ENCODE peak calls at places on chromosomes 3 and 15, in ten cellular contexts. S is T47D; E is activated naive CD4-positive, alpha-beta T cell treated with anti-CD3 and anti-CD28 coated beads for 36 hours; K is COR-L47; U is fibroblast of lung; J is DND-41; C is H54; H is CD4-positive, alpha-beta T cell; F is hepatic stellate cell; Y is immature natural killer cell. T is an unnamed sample.

GRCh38 chr3:48564022-48564421 is 441 bp upstream of the UCN2 start:
- DNase-seq in C (peak; percentile 92), K (no peak), E (no peak), S (no peak), U (peak; percentile 70), J (no peak), Y (peak; percentile 76), H (no peak), F (peak; percentile 90), T (peak; percentile 11)

GRCh38 chr3:188947401-188947982 is 224.3 kb upstream of the TPRG1 start:
- DNase-seq in F (peak; percentile 71), Y (no peak), U (peak; percentile 81), C (peak; percentile 89), E (peak; percentile 61), K (peak; percentile 90), H (no peak), J (no peak), S (peak; percentile 87), T (peak; percentile 97)

GRCh38 chr3:38573606-38574005 is 75.9 kb downstream of the SCN5A start:
- DNase-seq in C (no peak), H (no peak), U (no peak), E (no peak), F (no peak), Y (no peak), J (no peak), K (no peak), S (no peak), T (no peak)

GRCh38 chr3:96354742-96355141 is 459.7 kb upstream of the EPHA6 start:
- DNase-seq in J (no peak), E (no peak), C (no peak), Y (no peak), H (no peak), K (no peak), F (no peak), S (no peak), U (peak; percentile 47), T (no peak)

GRCh38 chr3:195908439-195909293 is at the start of gene TNK2:
- DNase-seq in U (no peak), Y (peak; percentile 48), E (peak; percentile 61), J (peak; percentile 52), S (peak; percentile 78), H (peak; percentile 29), C (peak; percentile 55), F (no peak), K (peak; percentile 30), T (peak; percentile 76)

GRCh38 chr15:51869074-51869425 is 39.6 kb downstream of the TMOD3 start:
- DNase-seq in C (no peak), S (no peak), K (peak; percentile 17), F (no peak), Y (no peak), H (no peak), U (peak; percentile 88), J (no peak), E (no peak), T (peak; percentile 61)

GRCh38 chr3:38643592-38643991 is 5.9 kb downstream of the SCN5A start:
- DNase-seq in Y (no peak), H (no peak), F (no peak), E (no peak), U (no peak), C (no peak), J (no peak), S (no peak), K (no peak), T (no peak)

GRCh38 chr3:195421410-195421809 is 21.4 kb downstream of the ACAP2 start:
- DNase-seq in H (no peak), C (no peak), J (no peak), Y (no peak), S (no peak), F (no peak), U (peak; percentile 12), K (no peak), E (no peak), T (no peak)

GRCh38 chr3:74539879-74540278 is 74.6 kb downstream of the CNTN3 start:
- DNase-seq in C (no peak), J (no peak), E (no peak), Y (no peak), K (no peak), S (no peak), H (no peak), U (no peak), F (no peak), T (peak; percentile 19)

GRCh38 chr3:176697284-176697889 is 499.9 kb downstream of the TBL1XR1 start:
- DNase-seq in H (no peak), F (no peak), J (no peak), S (no peak), E (no peak), U (no peak), Y (no peak), C (no peak), K (no peak), T (peak; percentile 77)

GRCh38 chr3:71934520-71934919 is 149.6 kb upstream of the PROK2 start:
- DNase-seq in S (no peak), Y (no peak), J (no peak), H (no peak), C (no peak), E (no peak), K (no peak), F (no peak), U (no peak), T (no peak)

GRCh38 chr3:194194051-194194756 is 58.3 kb downstream of the HES1 start:
- DNase-seq in F (no peak), E (peak; percentile 33), H (no peak), K (no peak), C (no peak), Y (no peak), S (no peak), J (peak; percentile 56), U (no peak), T (no peak)

GRCh38 chr15:99408236-99409096 is 157.2 kb downstream of the LRRC28 start:
- DNase-seq in U (peak; percentile 96), J (no peak), Y (no peak), H (no peak), E (no peak), C (no peak), K (no peak), S (no peak), F (peak; percentile 77), T (peak; percentile 62)